ENCODE peak calls at places on chromosomes 6 and 20, in nine cellular contexts. U is kidney tubule cell, W is transverse colon, F is renal cortical epithelial cell, S is NCI-H1417, Y is GM18507, D is memory B cell, C is GM13976, N is cerebellum. E is an unnamed sample.

GRCh38 chr6:83696674-83697073 is 12.2 kb downstream of the SNAP91 start:
- DNase-seq in W (no peak), Y (no peak), N (no peak), S (no peak), D (no peak), C (no peak), U (peak), F (peak), E (no peak)

GRCh38 chr20:10667560-10668167 is 6.1 kb downstream of the JAG1 start:
- DNase-seq in F (peak), D (no peak), N (no peak), C (no peak), U (peak), Y (no peak), S (peak), W (no peak), E (no peak)

GRCh38 chr6:30891816-30892553 is 7.7 kb downstream of the DDR1 start:
- DNase-seq in F (no peak), D (no peak), N (no peak), Y (no peak), C (no peak), U (no peak), S (no peak), W (no peak), E (no peak)

GRCh38 chr6:106600329-106600728 is 29.0 kb downstream of the RTN4IP1 start:
- DNase-seq in W (no peak), S (no peak), D (no peak), U (no peak), F (no peak), C (no peak), Y (no peak), N (no peak), E (no peak)

GRCh38 chr6:14476793-14477531 is 359.4 kb downstream of the CD83 start:
- DNase-seq in W (peak), U (peak), Y (no peak), F (peak), N (peak), D (no peak), S (peak), C (no peak), E (no peak)

GRCh38 chr20:56595746-56596478 is 33.2 kb upstream of the TFAP2C start:
- DNase-seq in C (no peak), D (no peak), F (no peak), S (no peak), N (no peak), Y (no peak), U (no peak), W (no peak), E (no peak)

GRCh38 chr20:38001173-38001875 is 31.9 kb downstream of the TTI1 start:
- DNase-seq in U (peak), F (peak), Y (no peak), C (no peak), N (no peak), S (no peak), W (no peak), D (no peak), E (no peak)

GRCh38 chr6:45502446-45502845 is 124.7 kb upstream of the SUPT3H start:
- DNase-seq in N (no peak), S (no peak), U (no peak), Y (no peak), D (no peak), F (no peak), W (no peak), C (no peak), E (no peak)

GRCh38 chr6:81876977-81877376 is 124.5 kb upstream of the TENT5A start:
- DNase-seq in U (peak), W (no peak), C (no peak), Y (no peak), N (no peak), D (no peak), F (peak), S (no peak), E (no peak)

GRCh38 chr20:37189617-37190016 is 10.3 kb upstream of the MROH8 start:
- DNase-seq in W (no peak), C (no peak), Y (no peak), F (no peak), U (no peak), D (no peak), N (no peak), S (no peak), E (no peak)

GRCh38 chr20:45253260-45253659 is 1.1 kb downstream of the SLPI start:
- DNase-seq in F (no peak), S (no peak), W (no peak), U (no peak), D (no peak), N (no peak), Y (no peak), C (no peak), E (no peak)

GRCh38 chr6:33276864-33277662 is at the start of gene B3GALT4:
- DNase-seq in W (peak), D (peak), S (peak), F (peak), C (peak), U (peak), Y (no peak), N (peak), E (no peak)

GRCh38 chr6:88814909-88815308 is 148.5 kb downstream of the RNGTT start:
- DNase-seq in D (no peak), U (peak), C (no peak), Y (no peak), F (no peak), W (no peak), N (no peak), S (no peak), E (no peak)

GRCh38 chr6:155200012-155200411 is 63.8 kb upstream of the CLDN20 start:
- DNase-seq in W (no peak), N (no peak), Y (no peak), U (no peak), F (no peak), D (no peak), C (peak), S (no peak), E (no peak)

GRCh38 chr6:116467096-116467495 is 5.9 kb downstream of the CALHM6 start:
- DNase-seq in F (no peak), C (no peak), W (no peak), S (no peak), Y (no peak), N (no peak), D (no peak), U (no peak), E (no peak)

GRCh38 chr6:117615981-117616961 is 14.0 kb upstream of the GOPC start:
- DNase-seq in W (no peak), C (no peak), F (no peak), N (no peak), S (no peak), Y (no peak), U (peak), D (peak), E (no peak)

GRCh38 chr6:77292564-77293546 is 170.4 kb downstream of the HTR1B start:
- DNase-seq in F (peak), N (no peak), Y (no peak), U (peak), W (no peak), D (no peak), C (no peak), S (no peak), E (no peak)

GRCh38 chr6:5567890-5568289 is 306.6 kb downstream of the FARS2 start:
- DNase-seq in N (no peak), C (no peak), D (no peak), U (no peak), S (no peak), W (no peak), F (no peak), Y (no peak), E (no peak)

GRCh38 chr6:139323511-139324445 is 32.0 kb upstream of the TXLNB start:
- DNase-seq in N (no peak), Y (peak), F (peak), D (peak), S (no peak), C (peak), W (peak), U (peak), E (peak)